ENCODE peak calls at places on chromosomes 7 and 10, in five cellular contexts. One of them, this sample, is unnamed.

GRCh38 chr10:107585630-107586029 is 421.1 kb upstream of the SORCS1 start:
- DNase-seq in GM12878: no peak
- DNase-seq in HepG2: no peak
- DNase-seq in K562: no peak
- DNase-seq in HCT116: no peak
- DNase-seq in this sample: no peak

GRCh38 chr7:20241491-20242261 is 24.5 kb upstream of the MACC1 start:
- DNase-seq in K562: no peak
- DNase-seq in GM12878: peak; percentile 68
- DNase-seq in HCT116: no peak
- DNase-seq in HepG2: peak; percentile 20
- DNase-seq in this sample: no peak

GRCh38 chr10:130018730-130019185 is 54.7 kb upstream of the EBF3 start:
- DNase-seq in GM12878: no peak
- DNase-seq in HepG2: no peak
- DNase-seq in K562: no peak
- DNase-seq in HCT116: no peak
- DNase-seq in this sample: no peak

GRCh38 chr7:78489423-78489822 is 690.9 kb downstream of the PHTF2 start:
- DNase-seq in HepG2: no peak
- DNase-seq in GM12878: no peak
- DNase-seq in HCT116: no peak
- DNase-seq in K562: no peak
- DNase-seq in this sample: peak; percentile 38

GRCh38 chr7:30029696-30030095 is 1.5 kb downstream of the PLEKHA8 start:
- DNase-seq in GM12878: no peak
- DNase-seq in K562: no peak
- DNase-seq in HepG2: no peak
- DNase-seq in HCT116: no peak
- DNase-seq in this sample: no peak

GRCh38 chr7:149449897-149450296 is 11.0 kb downstream of the ZNF777 start:
- DNase-seq in GM12878: no peak
- DNase-seq in HCT116: no peak
- DNase-seq in K562: no peak
- DNase-seq in HepG2: no peak
- DNase-seq in this sample: no peak

GRCh38 chr10:46284286-46285229 is 2.2 kb upstream of the ANTXRL start:
- DNase-seq in K562: peak; percentile 98
- DNase-seq in HCT116: peak; percentile 26
- DNase-seq in GM12878: no peak
- DNase-seq in HepG2: peak; percentile 31
- DNase-seq in this sample: peak; percentile 95

GRCh38 chr7:107206706-107207105 is 37.9 kb downstream of the HBP1 start:
- DNase-seq in HCT116: no peak
- DNase-seq in HepG2: no peak
- DNase-seq in K562: no peak
- DNase-seq in GM12878: no peak
- DNase-seq in this sample: no peak

GRCh38 chr10:60974463-60975149 is 30.6 kb upstream of the RHOBTB1 start:
- DNase-seq in HCT116: no peak
- DNase-seq in K562: no peak
- DNase-seq in GM12878: no peak
- DNase-seq in HepG2: no peak
- DNase-seq in this sample: no peak

GRCh38 chr7:117791877-117792780 is 81.1 kb downstream of the CTTNBP2 start:
- DNase-seq in HCT116: no peak
- DNase-seq in HepG2: no peak
- DNase-seq in GM12878: peak; percentile 32
- DNase-seq in K562: peak; percentile 80
- DNase-seq in this sample: no peak

GRCh38 chr7:151125835-151126481 is 39.7 kb downstream of the AGAP3 start:
- DNase-seq in HCT116: no peak
- DNase-seq in K562: no peak
- DNase-seq in GM12878: no peak
- DNase-seq in HepG2: no peak
- DNase-seq in this sample: no peak

GRCh38 chr10:17836917-17837316 is 27.8 kb downstream of the MRC1 start:
- DNase-seq in HepG2: peak; percentile 5
- DNase-seq in HCT116: no peak
- DNase-seq in K562: peak; percentile 19
- DNase-seq in GM12878: no peak
- DNase-seq in this sample: no peak

GRCh38 chr10:82625497-82626151 is 750.6 kb downstream of the NRG3 start:
- DNase-seq in K562: no peak
- DNase-seq in GM12878: no peak
- DNase-seq in HepG2: no peak
- DNase-seq in HCT116: no peak
- DNase-seq in this sample: peak; percentile 39

GRCh38 chr7:1533569-1534329 is 3.2 kb downstream of the MAFK start:
- DNase-seq in GM12878: no peak
- DNase-seq in K562: peak; percentile 84
- DNase-seq in HCT116: no peak
- DNase-seq in HepG2: no peak
- DNase-seq in this sample: peak; percentile 77

GRCh38 chr7:33719059-33719581 is 186.2 kb upstream of the BMPER start:
- DNase-seq in HCT116: no peak
- DNase-seq in K562: no peak
- DNase-seq in HepG2: no peak
- DNase-seq in GM12878: no peak
- DNase-seq in this sample: no peak

GRCh38 chr10:64708920-64709681 is 1187.9 kb downstream of the REEP3 start:
- DNase-seq in HCT116: no peak
- DNase-seq in HepG2: no peak
- DNase-seq in K562: no peak
- DNase-seq in GM12878: no peak
- DNase-seq in this sample: no peak

GRCh38 chr7:18754766-18755165 is 259.2 kb downstream of the HDAC9 start:
- DNase-seq in HCT116: no peak
- DNase-seq in K562: no peak
- DNase-seq in GM12878: no peak
- DNase-seq in HepG2: no peak
- DNase-seq in this sample: no peak

GRCh38 chr10:8032558-8032957 is 21.9 kb upstream of the GATA3 start:
- DNase-seq in HCT116: no peak
- DNase-seq in K562: no peak
- DNase-seq in GM12878: no peak
- DNase-seq in HepG2: no peak
- DNase-seq in this sample: no peak

GRCh38 chr10:8023851-8024250 is 30.6 kb upstream of the GATA3 start:
- DNase-seq in HepG2: no peak
- DNase-seq in GM12878: no peak
- DNase-seq in HCT116: no peak
- DNase-seq in K562: no peak
- DNase-seq in this sample: no peak

GRCh38 chr10:8023321-8023720 is 31.2 kb upstream of the GATA3 start:
- DNase-seq in GM12878: no peak
- DNase-seq in K562: no peak
- DNase-seq in HepG2: no peak
- DNase-seq in HCT116: no peak
- DNase-seq in this sample: no peak

DNA sequence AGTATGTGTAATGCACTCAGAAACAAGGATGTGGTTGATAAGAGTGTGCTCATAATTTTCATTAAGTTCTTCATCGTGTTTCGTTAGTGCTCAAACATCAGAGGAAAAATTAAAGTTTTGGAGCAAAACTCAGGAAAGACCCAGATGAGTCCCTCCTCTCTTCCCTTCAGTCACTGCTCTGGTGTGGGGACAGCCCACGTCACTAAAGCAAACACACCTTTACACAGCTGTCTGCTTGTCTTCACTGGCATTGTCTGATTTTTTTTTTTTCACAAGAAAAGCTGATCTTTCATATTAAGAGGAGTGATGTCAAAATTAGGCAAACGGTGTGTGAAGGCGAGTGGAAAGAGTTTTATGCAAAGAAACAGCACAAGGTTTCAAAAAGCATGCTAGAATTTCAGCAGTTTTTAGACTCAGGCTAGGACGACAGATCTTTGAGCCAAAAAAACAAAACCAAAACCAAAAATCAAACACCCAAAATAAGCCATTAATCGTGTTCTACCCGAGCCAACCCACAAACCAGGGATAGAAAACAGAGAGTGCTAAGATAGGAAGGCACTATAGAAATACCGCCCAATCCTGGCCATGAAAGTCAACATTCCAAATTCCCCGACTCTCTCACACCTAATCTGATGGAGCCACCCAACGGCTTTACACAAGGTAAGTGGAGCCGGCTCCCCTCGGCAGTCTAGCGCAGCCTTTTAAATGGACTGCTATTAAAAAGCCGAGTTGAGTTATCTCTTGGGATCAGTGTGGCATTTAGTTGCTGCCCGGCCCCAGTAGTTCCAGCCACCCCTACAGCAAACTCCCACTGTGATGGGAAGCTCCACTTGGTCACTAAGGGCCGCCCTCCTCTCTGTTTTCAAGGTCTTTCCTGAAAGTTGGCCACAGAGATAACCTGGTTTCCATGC is 27.9 kb upstream of the GATA3 start:
- DNase-seq in GM12878: no peak
- DNase-seq in HCT116: no peak
- DNase-seq in K562: no peak
- DNase-seq in HepG2: peak; percentile 39
- DNase-seq in this sample: no peak
- TF ChIP-seq ZBTB33 in GM12878: no peak
- TF ChIP-seq ZBTB33 in HCT116: no peak
- TF ChIP-seq ZBTB33 in K562: no peak
- TF ChIP-seq ZBTB33 in HepG2: no peak
- TF ChIP-seq ZBTB33 in this sample: no peak

DNA sequence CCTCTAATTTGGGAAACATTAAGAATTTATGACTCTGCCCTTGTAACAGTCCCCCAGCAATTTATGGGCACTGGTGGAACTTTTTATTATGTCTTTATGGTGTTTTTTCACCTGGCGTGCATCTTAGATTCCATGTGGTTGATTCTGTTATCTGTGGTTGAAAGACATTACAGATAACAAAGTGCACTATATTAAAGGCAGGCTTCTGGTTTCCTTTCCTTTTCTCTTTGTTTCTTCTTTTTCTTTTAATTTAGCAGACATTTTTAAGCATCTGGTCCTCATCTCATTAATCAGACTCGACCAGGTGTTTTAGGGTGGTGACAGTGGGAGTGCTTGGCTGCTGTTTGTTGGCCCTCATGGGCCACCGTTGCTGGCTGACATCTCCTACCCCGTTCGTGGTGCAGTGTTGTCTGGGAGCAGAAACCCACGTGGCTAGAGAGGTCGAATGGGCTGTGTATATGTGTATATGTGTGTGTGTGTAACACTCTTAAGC is 77.4 kb downstream of the LRMDA start:
- DNase-seq in K562: no peak
- DNase-seq in HepG2: no peak
- DNase-seq in HCT116: no peak
- DNase-seq in GM12878: no peak
- DNase-seq in this sample: peak; percentile 72
- TF ChIP-seq ZBTB33 in K562: no peak
- TF ChIP-seq ZBTB33 in HepG2: no peak
- TF ChIP-seq ZBTB33 in HCT116: no peak
- TF ChIP-seq ZBTB33 in GM12878: no peak
- TF ChIP-seq ZBTB33 in this sample: peak; percentile 68

GRCh38 chr7:128165927-128166420 is 75.1 kb upstream of the LEP start:
- DNase-seq in HCT116: no peak
- DNase-seq in K562: no peak
- DNase-seq in GM12878: no peak
- DNase-seq in HepG2: no peak
- DNase-seq in this sample: no peak
- TF ChIP-seq ZBTB33 in HCT116: no peak
- TF ChIP-seq ZBTB33 in K562: no peak
- TF ChIP-seq ZBTB33 in GM12878: no peak
- TF ChIP-seq ZBTB33 in HepG2: no peak
- TF ChIP-seq ZBTB33 in this sample: no peak

DNA sequence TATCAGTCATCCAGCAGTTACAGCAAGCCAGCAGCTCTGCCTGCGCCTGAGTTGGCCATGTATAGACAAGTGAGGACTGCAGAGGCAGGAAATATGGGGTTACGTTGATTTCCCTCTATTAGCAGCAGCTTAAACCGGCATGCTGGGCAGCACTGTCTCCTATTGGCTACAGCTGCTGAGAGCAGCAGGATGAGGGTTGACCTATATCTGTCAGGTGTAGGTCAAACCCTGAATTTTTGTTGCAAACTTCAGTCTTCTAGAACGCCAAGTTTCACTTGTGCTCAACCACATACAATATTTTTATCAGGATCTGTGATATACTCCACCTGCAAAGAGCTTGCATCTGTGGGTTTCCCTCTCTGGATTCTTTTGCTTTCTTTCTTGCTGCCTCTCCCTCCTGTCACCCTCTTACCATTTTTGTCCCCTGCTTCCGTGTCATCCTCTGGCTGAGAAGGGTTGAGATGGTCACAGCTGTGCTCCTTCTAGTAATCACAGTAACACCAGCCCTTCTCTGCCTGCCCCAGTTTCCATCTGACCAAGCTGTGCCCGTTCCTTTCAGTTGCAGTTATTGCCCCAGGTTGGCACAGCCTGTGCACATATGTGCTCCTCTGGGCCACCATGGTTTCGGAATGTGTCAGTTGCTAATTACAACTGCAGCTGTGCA is 23.8 kb upstream of the GLCCI1 start:
- DNase-seq in K562: no peak
- DNase-seq in HCT116: no peak
- DNase-seq in GM12878: peak; percentile 99
- DNase-seq in HepG2: no peak
- DNase-seq in this sample: no peak
- TF ChIP-seq ZBTB33 in K562: no peak
- TF ChIP-seq ZBTB33 in HCT116: no peak
- TF ChIP-seq ZBTB33 in GM12878: no peak
- TF ChIP-seq ZBTB33 in HepG2: no peak
- TF ChIP-seq ZBTB33 in this sample: no peak

DNA sequence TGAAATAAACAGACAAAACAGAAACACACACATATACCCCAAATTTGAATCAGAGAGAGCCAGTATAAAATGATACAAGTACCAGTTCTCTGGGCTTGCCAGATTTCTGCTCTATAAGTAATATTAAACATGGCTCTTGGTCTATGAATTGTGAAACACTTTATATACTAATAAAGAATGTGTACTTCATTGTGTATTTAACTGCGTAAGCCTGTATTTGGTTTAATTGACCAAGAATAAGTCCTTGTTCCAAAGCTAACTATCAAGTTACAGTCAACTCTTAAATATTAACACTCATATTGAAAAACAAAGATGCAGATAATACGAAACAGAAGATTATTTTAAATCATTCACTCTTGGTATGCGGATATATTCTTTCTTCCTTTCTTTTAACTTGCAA is 8.7 kb downstream of the FGFR2 start:
- DNase-seq in HCT116: no peak
- DNase-seq in K562: no peak
- DNase-seq in GM12878: no peak
- DNase-seq in HepG2: no peak
- DNase-seq in this sample: no peak
- TF ChIP-seq ZBTB33 in HCT116: no peak
- TF ChIP-seq ZBTB33 in K562: no peak
- TF ChIP-seq ZBTB33 in GM12878: no peak
- TF ChIP-seq ZBTB33 in HepG2: no peak
- TF ChIP-seq ZBTB33 in this sample: no peak

This sample was measured in SK-N-SH.